ENCODE peak calls at places on chromosomes 4 and X, in five cellular contexts. M is transverse colon, J is ovary, B is upper lobe of left lung, A is adrenal gland. W is an unnamed sample.

GRCh38 chr4:8428288-8429097 is 12.0 kb downstream of the ACOX3 start:
- DNase-seq in M (peak; percentile 92), J (peak; percentile 88), B (peak; percentile 99), A (peak; percentile 94), W (peak; percentile 92)

GRCh38 chrX:23634181-23634580 is 33.1 kb upstream of the PRDX4 start:
- DNase-seq in M (no peak), J (no peak), B (no peak), A (no peak), W (no peak)

GRCh38 chr4:139639654-139640053 is 26.0 kb upstream of the MGST2 start:
- DNase-seq in M (no peak), J (no peak), B (no peak), A (no peak), W (no peak)

GRCh38 chr4:123659262-123659661 is 262.7 kb downstream of the SPRY1 start:
- DNase-seq in M (no peak), J (no peak), B (no peak), A (no peak), W (no peak)

GRCh38 chr4:185369729-185370128 is 26.0 kb downstream of the LRP2BP start:
- DNase-seq in M (no peak), J (no peak), B (no peak), A (no peak), W (no peak)

GRCh38 chr4:42359686-42360085 is 37.6 kb upstream of the SHISA3 start:
- DNase-seq in M (no peak), J (no peak), B (no peak), A (no peak), W (no peak)

GRCh38 chr4:168102403-168102802 is 10.1 kb downstream of the ANXA10 start:
- DNase-seq in M (no peak), J (no peak), B (no peak), A (no peak), W (no peak)

GRCh38 chr4:111698361-111698760 is 446.9 kb upstream of the FAM241A start:
- DNase-seq in M (no peak), J (no peak), B (no peak), A (no peak), W (no peak)

GRCh38 chr4:87679449-87680169 is 29.5 kb downstream of the DMP1 start:
- DNase-seq in M (peak; percentile 19), J (peak; percentile 66), B (no peak), A (peak; percentile 30), W (peak; percentile 23)

GRCh38 chrX:103678199-103678993 is 8.1 kb downstream of the MORF4L2 start:
- DNase-seq in M (no peak), J (no peak), B (no peak), A (no peak), W (no peak)

GRCh38 chrX:131477498-131477897 is 66.4 kb upstream of the OR13H1 start:
- DNase-seq in M (no peak), J (no peak), B (no peak), A (no peak), W (no peak)

GRCh38 chr4:10237131-10237530 is 120.5 kb upstream of the WDR1 start:
- DNase-seq in M (no peak), J (no peak), B (no peak), A (no peak), W (no peak)

GRCh38 chr4:703336-704197 is 2.1 kb upstream of the PCGF3 start:
- DNase-seq in M (no peak), J (no peak), B (no peak), A (no peak), W (no peak)
- TF ChIP-seq POLR2A in M (no peak), J (no peak), B (no peak), A (no peak), W (no peak)

GRCh38 chrX:20951016-20951795 is 423.0 kb upstream of the CNKSR2 start:
- DNase-seq in M (no peak), J (no peak), B (no peak), A (no peak), W (no peak)

GRCh38 chrX:20952180-20952579 is 422.0 kb upstream of the CNKSR2 start:
- DNase-seq in M (no peak), J (no peak), B (no peak), A (no peak), W (no peak)

GRCh38 chrX:20947411-20947912 is 426.8 kb upstream of the CNKSR2 start:
- DNase-seq in M (no peak), J (no peak), B (no peak), A (no peak), W (no peak)
- TF ChIP-seq CTCF in M (no peak), J (no peak), B (no peak), A (no peak), W (no peak)

GRCh38 chr4:56681849-56682175 is 716 bp upstream of the HOPX start:
- DNase-seq in M (no peak), J (no peak), B (no peak), A (no peak), W (no peak)

GRCh38 chr4:56677673-56678072 is 3.4 kb downstream of the HOPX start:
- DNase-seq in M (no peak), J (no peak), B (no peak), A (no peak), W (no peak)

GRCh38 chr4:56683455-56683854 is 2.4 kb upstream of the HOPX start:
- DNase-seq in M (no peak), J (no peak), B (no peak), A (no peak), W (no peak)

GRCh38 chr4:56681158-56681848 is at the start of gene HOPX:
- DNase-seq in M (peak; percentile 21), J (no peak), B (no peak), A (peak; percentile 18), W (no peak)

DNA sequence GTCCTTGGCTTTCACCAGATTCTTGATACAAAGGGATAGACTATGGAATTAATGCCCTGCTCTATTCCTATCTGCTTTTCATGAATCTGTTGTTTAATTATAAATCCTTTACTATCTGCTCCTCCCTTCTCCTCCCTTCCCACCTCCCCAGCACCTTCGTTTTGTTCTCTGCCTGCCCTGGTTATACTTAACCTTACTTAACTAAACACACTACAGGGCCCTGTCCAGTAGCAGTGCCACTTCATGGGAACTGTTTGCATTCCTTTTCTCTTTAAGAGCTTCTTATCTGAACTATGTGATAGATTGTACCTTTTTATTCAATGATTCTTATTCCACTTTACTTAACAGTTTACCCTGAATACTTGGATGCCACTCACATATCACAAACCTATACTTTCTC is 830 bp downstream of the HOPX start:
- DNase-seq in M (no peak), J (no peak), B (no peak), A (no peak), W (no peak)
- TF ChIP-seq POLR2A in M (no peak), J (no peak), B (peak; percentile 22), A (no peak), W (no peak)

DNA sequence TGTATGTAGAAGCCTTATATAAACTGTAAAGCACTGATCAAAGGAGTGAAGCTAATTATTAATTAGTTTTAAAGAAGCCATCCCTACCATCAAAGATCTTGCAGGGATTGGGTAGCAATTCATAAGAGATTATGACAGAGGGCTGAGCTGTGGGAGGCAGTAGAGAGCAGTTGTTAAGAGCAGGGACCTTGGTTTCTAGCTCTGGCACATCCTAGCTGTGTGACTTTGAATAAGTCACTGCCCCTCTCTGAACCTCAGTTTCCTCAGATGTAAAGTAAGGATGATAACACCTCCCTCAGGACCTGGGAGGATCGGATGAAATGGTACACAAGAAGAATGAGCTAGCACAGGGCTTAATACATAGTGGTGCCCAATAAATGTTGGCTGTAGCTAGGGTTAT is 45.4 kb downstream of the APLN start:
- DNase-seq in M (no peak), J (no peak), B (no peak), A (no peak), W (no peak)
- TF ChIP-seq CTCF in M (no peak), J (no peak), B (no peak), A (no peak), W (no peak)

GRCh38 chr4:180861651-180862050 is 1381.6 kb upstream of the TENM3 start:
- DNase-seq in M (no peak), J (no peak), B (peak; percentile 71), A (no peak), W (no peak)

GRCh38 chr4:180870623-180871022 is 1372.6 kb upstream of the TENM3 start:
- DNase-seq in M (no peak), J (no peak), B (no peak), A (no peak), W (no peak)

DNA sequence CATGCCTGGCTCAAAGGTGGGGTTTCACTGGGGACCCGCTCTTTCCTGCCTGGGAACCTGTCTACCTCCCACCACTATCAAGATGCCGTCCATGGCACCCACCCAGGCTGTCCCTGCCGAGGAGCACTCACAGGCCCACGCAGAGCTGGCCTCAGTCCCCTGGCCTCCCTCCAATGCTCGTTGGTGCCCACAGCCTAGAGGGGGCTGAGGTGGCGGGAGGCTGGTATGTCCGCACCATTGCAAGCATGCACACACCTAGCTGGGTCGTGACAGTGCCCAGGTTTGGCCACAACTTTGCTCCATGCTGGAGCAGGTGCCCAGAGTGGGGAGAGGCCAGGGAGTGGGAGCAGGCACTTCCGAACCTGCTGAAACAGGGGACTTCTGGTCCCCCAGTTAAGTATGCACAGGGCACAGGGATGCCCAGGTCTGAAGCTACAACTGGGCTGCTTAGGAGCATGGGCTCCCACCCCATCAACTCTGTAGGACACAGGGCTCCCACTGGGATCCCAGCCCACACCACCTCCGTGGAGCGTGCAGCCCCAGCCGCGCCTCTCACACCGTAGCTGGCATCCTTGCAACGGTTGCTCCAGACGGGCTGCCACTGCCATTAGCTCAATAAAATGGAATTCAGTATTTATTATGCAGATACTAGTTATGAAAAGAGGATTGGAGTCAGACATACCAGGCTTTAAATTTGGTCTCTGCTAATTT is 1376.1 kb upstream of the TENM3 start:
- DNase-seq in M (no peak), J (no peak), B (peak; percentile 44), A (no peak), W (no peak)
- TF ChIP-seq POLR2A in M (no peak), J (no peak), B (no peak), A (no peak), W (no peak)

GRCh38 chrX:40422021-40422420 is 158.7 kb upstream of the ATP6AP2 start:
- DNase-seq in M (no peak), J (no peak), B (no peak), A (no peak), W (no peak)
- TF ChIP-seq CTCF in M (no peak), J (no peak), B (no peak), A (no peak), W (no peak)

DNA sequence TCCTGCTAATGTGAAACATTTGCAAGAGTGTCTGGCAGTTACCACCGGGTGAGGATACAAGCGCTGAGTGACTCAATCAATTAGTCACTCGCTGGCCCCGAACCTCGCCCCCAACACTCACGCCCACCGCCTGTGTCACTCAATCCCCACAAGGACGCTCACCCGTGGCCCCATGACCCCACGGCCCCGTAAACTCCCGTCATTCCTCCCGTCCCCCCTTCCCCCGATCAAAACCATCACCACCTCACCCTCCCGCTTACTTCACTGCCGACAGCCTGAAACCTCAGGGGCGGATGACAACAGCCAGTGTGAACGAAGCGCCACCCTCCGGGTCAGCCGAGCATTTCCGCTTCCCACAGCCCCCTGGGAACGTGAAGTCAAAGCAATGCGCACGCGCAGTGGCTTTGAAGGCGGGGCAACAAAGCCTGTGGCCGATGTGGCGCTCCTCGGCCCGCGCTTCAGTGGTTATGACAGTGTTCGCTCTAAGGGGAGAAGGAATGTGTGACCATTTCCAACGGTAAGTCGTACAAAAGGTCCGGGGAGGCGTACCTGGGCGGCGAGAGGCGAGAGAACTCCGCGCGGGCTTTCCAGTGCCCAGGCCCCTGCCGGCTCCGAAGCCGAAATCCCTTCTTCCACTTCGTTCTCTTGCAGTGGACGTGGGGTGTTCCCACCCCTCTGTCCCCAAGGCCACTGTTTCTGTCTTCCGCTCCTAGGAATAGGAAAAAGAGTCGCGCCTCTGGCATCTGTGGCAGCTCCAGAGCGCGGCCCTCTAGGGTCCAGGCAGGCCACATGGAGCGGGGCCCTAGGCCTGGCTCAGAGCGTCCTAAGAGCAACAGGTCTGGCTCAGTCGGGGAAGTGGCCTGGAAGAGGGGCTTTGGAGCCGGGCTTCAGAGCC is at the start of gene ZNF674:
- DNase-seq in M (peak; percentile 94), J (peak; percentile 92), B (peak; percentile 89), A (peak; percentile 90), W (peak; percentile 93)
- TF ChIP-seq POLR2A in M (peak; percentile 79), J (peak; percentile 73), B (peak; percentile 64), A (no peak), W (peak; percentile 59)

GRCh38 chrX:128781506-128781905 is 729.3 kb upstream of the ACTRT1 start:
- DNase-seq in M (peak; percentile 48), J (no peak), B (no peak), A (peak; percentile 37), W (no peak)
- TF ChIP-seq CTCF in M (peak; percentile 38), J (no peak), B (no peak), A (peak; percentile 41), W (peak; percentile 32)